ENCODE peak calls at places on chromosome 19, in nine cellular contexts. Z, Q, Y, L, J, F, A, U and H are unnamed samples.

GRCh38 chr19:17944301-17944700 is 11.5 kb downstream of the CCDC124 start:
- DNase-seq in A (no peak), F (no peak), Y (no peak), J (no peak), Z (no peak), Q (no peak), L (no peak), U (peak), H (no peak)

GRCh38 chr19:31503211-31503610 is 154.0 kb upstream of the TSHZ3 start:
- DNase-seq in J (no peak), F (no peak), Z (no peak), Y (no peak), L (no peak), A (no peak), U (no peak), Q (no peak), H (peak)

GRCh38 chr19:48139053-48139452 is 28.4 kb upstream of the PLA2G4C start:
- DNase-seq in F (no peak), Y (no peak), Z (no peak), Q (no peak), A (no peak), L (no peak), J (no peak), U (no peak), H (no peak)

GRCh38 chr19:38319421-38320258 is at the start of gene KCNK6:
- DNase-seq in F (no peak), U (peak), Q (no peak), L (peak), Z (no peak), A (no peak), Y (peak), J (peak), H (no peak)

GRCh38 chr19:13707901-13708300 is 56.4 kb upstream of the MRI1 start:
- DNase-seq in Q (peak), U (no peak), F (no peak), Y (no peak), J (no peak), L (no peak), A (no peak), Z (no peak), H (no peak)

GRCh38 chr19:2962018-2962670 is 15.2 kb upstream of the TLE6 start:
- DNase-seq in Y (no peak), Q (peak), A (peak), U (peak), L (peak), J (no peak), F (peak), Z (peak), H (peak)

GRCh38 chr19:49362048-49362925 is at the start of gene TEAD2:
- DNase-seq in Z (no peak), A (peak), U (peak), Y (no peak), L (peak), F (no peak), J (peak), Q (no peak), H (peak)

GRCh38 chr19:1177322-1178114 is 3.5 kb upstream of the SBNO2 start:
- DNase-seq in Z (peak), Q (no peak), L (no peak), F (no peak), U (peak), J (no peak), A (no peak), Y (no peak), H (peak)

GRCh38 chr19:45800009-45800553 is 7.4 kb upstream of the DMWD start:
- DNase-seq in Q (no peak), A (no peak), Z (no peak), L (no peak), U (no peak), J (no peak), F (no peak), Y (no peak), H (no peak)

GRCh38 chr19:56273563-56274117 is 1.1 kb downstream of the EDDM13 start:
- DNase-seq in U (peak), A (no peak), J (no peak), Y (no peak), Q (no peak), L (no peak), Z (no peak), F (no peak), H (no peak)

GRCh38 chr19:6576869-6577281 is 14.1 kb downstream of the CD70 start:
- DNase-seq in Q (no peak), U (no peak), Y (no peak), J (peak), L (no peak), F (no peak), Z (no peak), A (no peak), H (no peak)